ENCODE peak calls at places on chromosomes 12 and 14, in four cellular contexts. B is GM20000, V is lower leg skin, S is WTC11. Q is an unnamed sample.

GRCh38 chr14:63262446-63262845 is 56.3 kb downstream of the GPHB5 start:
- DNase-seq in S (no peak), V (no peak), B (no peak), Q (no peak)

GRCh38 chr14:58243790-58244555 is 670 bp upstream of the PSMA3 start:
- DNase-seq in S (no peak), B (no peak), V (no peak), Q (no peak)

GRCh38 chr12:4300870-4301269 is 20.1 kb upstream of the TIGAR start:
- DNase-seq in V (no peak), B (no peak), S (no peak), Q (no peak)

GRCh38 chr14:33357225-33358010 is 418.7 kb downstream of the NPAS3 start:
- DNase-seq in B (no peak), S (no peak), V (no peak), Q (no peak)

GRCh38 chr14:32939254-32940065 is 781 bp downstream of the NPAS3 start:
- DNase-seq in V (peak), B (peak), S (peak), Q (peak)

GRCh38 chr14:101600336-101600890 is 39.1 kb downstream of the DIO3 start:
- DNase-seq in S (no peak), V (no peak), B (no peak), Q (no peak)

GRCh38 chr14:104643306-104643705 is 38.7 kb upstream of the TMEM179 start:
- DNase-seq in B (no peak), V (no peak), S (no peak), Q (no peak)

GRCh38 chr12:28799337-28799736 is 349.7 kb upstream of the FAR2 start:
- DNase-seq in B (no peak), V (no peak), S (no peak), Q (no peak)

GRCh38 chr12:131046813-131047788 is 93.4 kb downstream of the ADGRD1 start:
- DNase-seq in V (peak), S (no peak), B (no peak), Q (no peak)

GRCh38 chr12:46389130-46389616 is 16.6 kb upstream of the SLC38A2 start:
- DNase-seq in B (no peak), S (no peak), V (peak), Q (peak)

GRCh38 chr14:34733245-34733644 is 18.9 kb upstream of the CFL2 start:
- DNase-seq in B (no peak), V (no peak), S (no peak), Q (no peak)

GRCh38 chr12:116502141-116502725 is 56.9 kb upstream of the MAP1LC3B2 start:
- DNase-seq in V (no peak), S (no peak), B (no peak), Q (no peak)

GRCh38 chr14:86625637-86626036 is 1095.7 kb downstream of the FLRT2 start:
- DNase-seq in B (no peak), V (no peak), S (no peak), Q (no peak)

GRCh38 chr12:54759751-54760150 is 94.6 kb upstream of the MUCL1 start:
- DNase-seq in V (no peak), B (peak), S (peak), Q (no peak)

GRCh38 chr14:94373708-94374107 is 14.7 kb downstream of the SERPINA1 start:
- DNase-seq in B (no peak), S (no peak), V (peak), Q (peak)

GRCh38 chr14:56855891-56856461 is 45.7 kb upstream of the OTX2 start:
- DNase-seq in S (peak), B (no peak), V (no peak), Q (no peak)

GRCh38 chr14:53845813-53846693 is 110.6 kb downstream of the BMP4 start:
- DNase-seq in V (no peak), S (no peak), B (no peak), Q (no peak)

DNA sequence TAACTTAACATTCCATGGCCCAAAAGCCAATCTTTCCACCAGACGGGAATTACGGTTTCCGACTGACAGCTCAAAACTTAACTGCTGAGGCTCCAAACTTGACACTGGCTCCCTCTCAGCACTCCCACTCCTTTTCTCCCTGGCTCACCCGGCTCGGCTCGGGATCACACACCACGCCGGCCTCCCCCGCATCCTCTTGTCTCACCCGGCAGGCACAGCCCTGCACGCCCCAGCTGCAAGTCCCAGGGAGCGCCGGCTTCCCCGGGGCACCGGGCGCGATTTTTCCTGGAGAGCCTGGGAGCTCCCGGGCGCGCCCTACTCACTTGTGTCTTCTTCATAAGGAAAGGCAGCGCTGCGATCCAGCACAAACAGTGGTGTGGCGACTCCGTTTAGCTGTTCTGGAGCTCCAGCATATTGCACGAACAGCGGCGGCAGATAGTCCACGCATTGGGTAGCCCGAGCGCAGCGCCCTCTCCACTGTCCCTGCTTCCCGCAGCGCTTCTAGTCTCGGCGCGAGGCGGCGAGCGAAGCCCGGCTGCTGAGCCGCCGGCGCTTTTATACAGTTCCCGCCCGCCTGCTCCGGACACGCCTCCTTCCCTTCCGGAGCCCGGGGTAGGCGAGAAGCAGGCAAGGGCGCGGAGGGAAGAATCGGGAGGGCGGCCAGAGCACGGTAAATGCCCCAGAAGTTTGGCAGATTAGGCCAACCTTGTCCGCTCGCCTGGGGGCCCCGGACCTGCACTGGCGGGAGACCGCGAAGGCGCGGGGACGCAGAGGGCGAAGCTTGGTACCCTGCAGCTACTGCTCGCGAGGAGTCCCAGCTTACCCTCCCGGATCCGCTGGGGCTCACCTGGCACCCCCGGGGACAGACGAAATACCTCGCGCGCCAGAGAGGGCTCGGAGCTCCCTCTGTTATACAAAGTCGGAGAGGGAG is at the start of gene KITLG:
- DNase-seq in B (peak), S (peak), V (peak), Q (peak)
- TF ChIP-seq CTCF in B (no peak), S (no peak), V (no peak), Q (peak)

GRCh38 chr12:113316155-113316554 is 18.8 kb downstream of the SLC8B1 start:
- DNase-seq in V (no peak), S (no peak), B (no peak), Q (no peak)
- TF ChIP-seq CTCF in V (no peak), S (no peak), B (no peak), Q (no peak)

GRCh38 chr12:120586860-120587259 is 5.7 kb upstream of the POP5 start:
- DNase-seq in B (no peak), S (no peak), V (no peak), Q (no peak)

GRCh38 chr12:120581998-120582397 is 796 bp upstream of the POP5 start:
- DNase-seq in B (no peak), V (no peak), S (no peak), Q (no peak)

GRCh38 chr12:120586216-120586615 is 5.0 kb upstream of the POP5 start:
- DNase-seq in B (no peak), S (no peak), V (no peak), Q (no peak)

GRCh38 chr12:120583478-120584030 is 2.4 kb upstream of the POP5 start:
- DNase-seq in V (peak), B (peak), S (peak), Q (peak)

GRCh38 chr12:120584343-120585149 is 3.3 kb upstream of the POP5 start:
- DNase-seq in B (peak), V (no peak), S (peak), Q (no peak)
- TF ChIP-seq CTCF in B (peak), V (no peak), S (no peak), Q (peak)

GRCh38 chr12:848519-849191 is 96.3 kb downstream of the WNK1 start:
- DNase-seq in B (peak), S (no peak), V (no peak), Q (no peak)
- TF ChIP-seq CTCF in B (no peak), S (no peak), V (no peak), Q (no peak)

DNA sequence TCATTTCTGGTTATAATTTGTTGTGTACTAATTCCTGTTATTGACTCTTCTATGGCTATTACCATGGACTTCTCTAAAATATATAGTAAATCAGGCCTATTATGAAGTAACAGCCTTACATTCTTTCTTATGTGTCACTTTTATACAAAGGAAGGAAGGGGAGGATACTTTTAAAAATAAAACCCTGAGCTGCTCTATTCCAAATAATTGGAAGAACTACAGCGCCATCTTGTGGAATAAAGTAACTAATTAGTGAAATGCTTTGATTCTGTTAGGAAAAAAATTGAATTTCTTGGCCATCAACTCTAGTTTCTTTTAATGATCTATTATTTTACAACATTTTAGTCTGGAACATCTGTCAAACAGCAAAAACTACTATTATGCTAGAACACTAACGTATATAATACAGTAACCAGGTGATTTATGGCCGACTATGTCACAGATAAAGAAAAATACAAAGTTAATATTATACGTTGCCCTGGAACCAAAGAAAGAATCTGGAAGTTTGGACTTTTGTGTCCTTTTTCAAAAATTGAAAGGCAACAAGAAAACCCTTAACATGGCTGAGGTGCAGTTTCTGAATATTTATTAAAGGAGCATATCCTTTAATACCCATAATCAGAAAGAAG is 55.0 kb upstream of the NELL2 start:
- DNase-seq in B (peak), V (no peak), S (no peak), Q (peak)
- TF ChIP-seq CTCF in B (no peak), V (no peak), S (peak), Q (peak)

GRCh38 chr14:99441157-99441870 is 39.3 kb downstream of the SETD3 start:
- DNase-seq in B (no peak), V (no peak), S (peak), Q (no peak)
- TF ChIP-seq CTCF in B (no peak), V (no peak), S (no peak), Q (peak)

Q was measured in astrocyte of the cerebellum.